ENCODE peak calls at places on chromosomes 1 and 21, in eight cellular contexts. W, S, O, N, B, R, E and A are unnamed samples.

GRCh38 chr1:11736746-11737639 is 1.1 kb downstream of the AGTRAP start:
- DNase-seq in N (no peak), W (peak; percentile 50), S (no peak), B (peak; percentile 58), R (peak; percentile 67), O (peak; percentile 45), E (peak; percentile 92), A (peak; percentile 22)

GRCh38 chr1:167748901-167749300 is 27.1 kb downstream of the MPZL1 start:
- DNase-seq in S (no peak), B (no peak), R (no peak), E (no peak), W (no peak), O (no peak), N (no peak), A (no peak)

GRCh38 chr21:45942011-45942546 is 39.5 kb upstream of the COL6A1 start:
- DNase-seq in E (no peak), W (no peak), S (no peak), N (no peak), R (no peak), B (no peak), O (no peak), A (no peak)

GRCh38 chr1:170481000-170481399 is 51.0 kb upstream of the GORAB start:
- DNase-seq in S (no peak), R (no peak), E (no peak), N (no peak), B (no peak), O (no peak), W (no peak), A (no peak)

GRCh38 chr1:208137144-208137682 is 107.0 kb downstream of the PLXNA2 start:
- DNase-seq in S (no peak), O (peak; percentile 14), E (peak; percentile 67), B (no peak), W (no peak), R (peak; percentile 39), N (no peak), A (peak; percentile 47)

GRCh38 chr21:34546556-34546955 is 34.5 kb upstream of the KCNE1 start:
- DNase-seq in B (no peak), R (no peak), S (no peak), W (no peak), E (no peak), O (no peak), N (no peak), A (no peak)

GRCh38 chr21:15761508-15762100 is 31.8 kb downstream of the USP25 start:
- DNase-seq in N (no peak), E (no peak), S (no peak), W (no peak), R (no peak), O (no peak), B (no peak), A (no peak)

GRCh38 chr21:38819719-38820147 is 14.0 kb downstream of the ETS2 start:
- DNase-seq in E (no peak), R (no peak), W (no peak), S (no peak), O (no peak), N (no peak), B (no peak), A (no peak)

GRCh38 chr1:12014141-12014981 is 4.9 kb upstream of the MIIP start:
- DNase-seq in S (no peak), W (no peak), E (peak; percentile 43), N (no peak), O (no peak), R (no peak), B (no peak), A (no peak)

GRCh38 chr1:4657920-4658585 is 3.6 kb downstream of the AJAP1 start:
- DNase-seq in S (peak; percentile 19), B (no peak), N (no peak), O (no peak), W (no peak), R (no peak), E (no peak), A (no peak)

GRCh38 chr1:998905-999796 is 746 bp downstream of the HES4 start:
- DNase-seq in O (peak; percentile 67), E (peak; percentile 25), N (no peak), S (no peak), B (peak; percentile 57), W (no peak), R (no peak), A (no peak)

GRCh38 chr21:16241500-16241963 is 511.8 kb downstream of the USP25 start:
- DNase-seq in E (peak; percentile 12), B (no peak), W (no peak), R (no peak), O (peak; percentile 35), N (no peak), S (no peak), A (no peak)

GRCh38 chr1:21622466-21623315 is 46.5 kb downstream of the RAP1GAP start:
- DNase-seq in R (no peak), W (peak; percentile 21), S (no peak), N (no peak), B (no peak), E (no peak), O (no peak), A (no peak)

GRCh38 chr1:145846191-145846590 is 761 bp downstream of the NUDT17 start:
- DNase-seq in B (peak; percentile 39), R (no peak), E (peak; percentile 41), W (peak; percentile 20), O (no peak), S (no peak), N (peak; percentile 55), A (peak; percentile 23)